ENCODE peak calls at places on chromosomes 4 and X, in seven cellular contexts. R is SK-MEL-5, J is aorta, Z is D341Med, L is upper lobe of right lung, K is progenitor cell of endocrine pancreas, P is dermis microvascular lymphatic vessel endothelial cell. X is an unnamed sample.

GRCh38 chr4:4865705-4866123 is 6.2 kb downstream of the MSX1 start:
- DNase-seq in P (no peak), L (no peak), K (no peak), J (no peak), R (no peak), Z (peak), X (no peak)

GRCh38 chr4:121688261-121688660 is 8.5 kb downstream of the ANXA5 start:
- DNase-seq in P (no peak), J (no peak), L (no peak), Z (no peak), R (no peak), K (no peak), X (no peak)

GRCh38 chrX:39760930-39761329 is 336.8 kb downstream of the BCOR start:
- DNase-seq in P (no peak), R (no peak), Z (no peak), K (no peak), J (no peak), L (no peak), X (no peak)

GRCh38 chr4:3283916-3284315 is 8.9 kb upstream of the RGS12 start:
- DNase-seq in R (no peak), K (no peak), L (no peak), J (no peak), Z (peak), P (no peak), X (no peak)

GRCh38 chr4:89657931-89658700 is 178.8 kb downstream of the SNCA start:
- DNase-seq in P (peak), R (peak), Z (peak), J (no peak), L (no peak), K (no peak), X (peak)

GRCh38 chrX:25028726-25029125 is 13.0 kb upstream of the ARX start:
- DNase-seq in K (no peak), Z (no peak), J (no peak), P (no peak), L (no peak), R (peak), X (no peak)

GRCh38 chr4:82694106-82694505 is 104.5 kb downstream of the SCD5 start:
- DNase-seq in J (no peak), K (no peak), Z (no peak), P (peak), L (no peak), R (no peak), X (no peak)

GRCh38 chr4:185341841-185342240 is 53.9 kb downstream of the LRP2BP start:
- DNase-seq in K (no peak), J (no peak), Z (no peak), R (no peak), L (no peak), P (no peak), X (no peak)

GRCh38 chr4:17939061-17939460 is 82.5 kb downstream of the LCORL start:
- DNase-seq in K (no peak), Z (no peak), P (no peak), L (no peak), J (no peak), R (no peak), X (no peak)